ENCODE peak calls at places on chromosomes 12 and 14, in ten cellular contexts. B is mucosa of descending colon, G is GM06990, W is AG10803, U is epithelial cell of esophagus, A is cardiac muscle cell, P is heart left ventricle, L is lower leg skin, Z is cardiac fibroblast, F is psoas muscle. C is an unnamed sample.

GRCh38 chr12:47737936-47738335 is 12.6 kb upstream of the ENDOU start:
- DNase-seq in G (no peak), P (no peak), W (no peak), Z (no peak), F (no peak), L (no peak), U (no peak), B (no peak), A (no peak), C (no peak)

GRCh38 chr14:93207468-93208308 is 632 bp downstream of the UBR7 start:
- DNase-seq in P (peak), F (no peak), A (peak), B (no peak), Z (peak), L (no peak), U (peak), W (peak), G (no peak), C (no peak)

GRCh38 chr14:51660720-51661119 is 9.0 kb downstream of the FRMD6 start:
- DNase-seq in G (no peak), U (no peak), B (no peak), W (no peak), A (no peak), F (no peak), Z (no peak), P (no peak), L (no peak), C (no peak)

GRCh38 chr12:121964813-121965643 is 46.6 kb downstream of the CFAP251 start:
- DNase-seq in U (no peak), P (no peak), Z (peak), F (no peak), B (no peak), W (peak), G (no peak), L (no peak), A (peak), C (no peak)

GRCh38 chr14:24135834-24136683 is at the start of gene PSME1:
- DNase-seq in Z (peak), G (peak), U (peak), A (peak), F (peak), P (peak), B (peak), W (peak), L (peak), C (peak)

GRCh38 chr14:101290681-101291080 is 270.6 kb upstream of the DIO3 start:
- DNase-seq in F (no peak), U (no peak), G (no peak), B (no peak), A (no peak), P (no peak), L (no peak), Z (no peak), W (no peak), C (no peak)

GRCh38 chr12:66405395-66405794 is 103.1 kb downstream of the HELB start:
- DNase-seq in U (peak), P (no peak), F (no peak), L (no peak), G (no peak), W (peak), A (peak), B (no peak), Z (peak), C (no peak)

GRCh38 chr12:87323369-87323768 is 705.8 kb downstream of the C12orf50 start:
- DNase-seq in W (peak), U (peak), L (no peak), Z (peak), P (no peak), F (no peak), G (no peak), B (no peak), A (peak), C (no peak)

GRCh38 chr12:3380200-3381020 is 110.6 kb upstream of the PRMT8 start:
- DNase-seq in B (no peak), A (no peak), F (no peak), L (no peak), W (peak), G (no peak), Z (peak), P (peak), U (peak), C (no peak)

GRCh38 chr14:95689441-95689840 is 3.2 kb downstream of the TCL1B start:
- DNase-seq in W (no peak), Z (no peak), A (no peak), F (no peak), U (no peak), G (no peak), P (no peak), L (no peak), B (no peak), C (no peak)

GRCh38 chr12:68572650-68573049 is 38.0 kb upstream of the RAP1B start:
- DNase-seq in B (no peak), G (no peak), L (no peak), A (no peak), U (no peak), F (no peak), W (peak), Z (no peak), P (no peak), C (no peak)

GRCh38 chr12:108975024-108975593 is 45.8 kb downstream of the SVOP start:
- DNase-seq in F (no peak), A (peak), G (no peak), U (no peak), Z (peak), W (no peak), B (no peak), L (no peak), P (no peak), C (no peak)

GRCh38 chr14:61418749-61419148 is 97.4 kb downstream of the PRKCH start:
- DNase-seq in W (no peak), U (no peak), A (peak), P (peak), F (no peak), L (no peak), Z (no peak), G (no peak), B (no peak), C (no peak)

GRCh38 chr12:6626654-6627283 is 9.0 kb downstream of the LPAR5 start:
- DNase-seq in P (no peak), W (no peak), A (no peak), B (peak), F (no peak), G (no peak), L (no peak), U (no peak), Z (no peak), C (no peak)

GRCh38 chr14:74855021-74855420 is 20.9 kb downstream of the PROX2 start:
- DNase-seq in L (no peak), F (no peak), W (no peak), G (no peak), Z (no peak), P (no peak), A (no peak), U (no peak), B (no peak), C (no peak)

GRCh38 chr12:31317471-31318397 is 8.2 kb downstream of the SINHCAF start:
- DNase-seq in P (no peak), L (no peak), W (peak), B (no peak), F (no peak), G (no peak), Z (peak), U (no peak), A (peak), C (no peak)

GRCh38 chr14:24915958-24916595 is 133.9 kb downstream of the STXBP6 start:
- DNase-seq in B (no peak), A (no peak), P (no peak), G (no peak), L (no peak), Z (no peak), F (no peak), W (no peak), U (no peak), C (no peak)

GRCh38 chr12:125193798-125194562 is 128.7 kb downstream of the AACS start:
- DNase-seq in L (no peak), B (no peak), Z (peak), W (no peak), F (no peak), U (peak), A (no peak), P (no peak), G (no peak), C (no peak)
- TF ChIP-seq CTCF in L (no peak), B (no peak), Z (no peak), W (no peak), F (no peak), U (no peak), A (no peak), P (no peak), G (no peak), C (no peak)

GRCh38 chr14:89644641-89645040 is 227.6 kb upstream of the FOXN3 start:
- DNase-seq in P (no peak), U (no peak), W (no peak), Z (no peak), L (no peak), A (no peak), B (no peak), G (no peak), F (no peak), C (no peak)

GRCh38 chr14:89638888-89639287 is 221.9 kb upstream of the FOXN3 start:
- DNase-seq in F (no peak), B (no peak), W (no peak), P (no peak), G (no peak), Z (no peak), U (no peak), A (no peak), L (no peak), C (no peak)

GRCh38 chr14:89640141-89640540 is 223.1 kb upstream of the FOXN3 start:
- DNase-seq in U (no peak), L (no peak), B (no peak), W (no peak), A (peak), P (no peak), Z (no peak), F (no peak), G (no peak), C (no peak)

GRCh38 chr14:89639687-89640086 is 222.7 kb upstream of the FOXN3 start:
- DNase-seq in B (no peak), U (no peak), F (no peak), P (no peak), L (no peak), A (no peak), G (no peak), Z (no peak), W (no peak), C (no peak)

DNA sequence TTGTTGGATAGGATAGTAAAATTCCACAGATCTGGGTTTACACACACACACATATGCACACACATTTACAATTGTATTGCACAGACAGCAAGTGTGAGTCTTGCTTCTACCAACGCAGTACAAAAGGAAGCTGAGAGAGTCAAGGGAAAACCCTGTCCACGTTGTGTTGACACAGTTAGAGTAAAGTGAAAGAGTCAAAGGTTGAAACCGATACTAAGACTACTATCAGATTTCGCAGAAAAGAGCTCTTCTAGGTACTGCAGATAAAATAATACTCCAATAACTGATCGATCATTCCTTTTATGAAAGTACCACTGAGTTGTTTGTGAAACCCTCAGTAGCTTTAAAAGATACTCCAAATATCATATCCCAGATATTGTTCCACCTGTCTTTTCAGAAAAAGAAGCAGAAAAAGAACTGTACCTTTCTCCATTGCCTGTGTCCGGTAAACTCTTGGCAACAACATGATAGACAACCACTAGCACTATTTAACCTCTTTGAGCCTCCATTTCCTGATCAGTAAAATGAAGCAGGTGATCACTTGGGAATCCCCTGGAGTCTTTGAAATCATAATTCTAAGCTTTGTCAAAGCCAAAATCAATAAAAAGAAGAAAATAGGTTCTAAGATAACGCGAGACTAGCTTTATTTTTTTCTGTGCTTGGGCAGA is 224.6 kb upstream of the FOXN3 start:
- DNase-seq in B (no peak), U (no peak), Z (no peak), W (no peak), F (no peak), G (peak), A (no peak), P (no peak), L (no peak), C (no peak)
- H3K4me3 ChIP-seq in B (no peak), U (no peak), Z (no peak), W (no peak), F (no peak), G (peak), A (no peak), P (no peak), L (no peak), C (no peak)

GRCh38 chr12:114013601-114014345 is 47.6 kb upstream of the RBM19 start:
- DNase-seq in A (peak), W (peak), G (no peak), B (no peak), F (no peak), U (no peak), L (no peak), Z (peak), P (no peak), C (no peak)
- TF ChIP-seq CTCF in A (peak), W (peak), G (peak), B (no peak), F (no peak), U (no peak), L (no peak), Z (peak), P (no peak), C (no peak)

DNA sequence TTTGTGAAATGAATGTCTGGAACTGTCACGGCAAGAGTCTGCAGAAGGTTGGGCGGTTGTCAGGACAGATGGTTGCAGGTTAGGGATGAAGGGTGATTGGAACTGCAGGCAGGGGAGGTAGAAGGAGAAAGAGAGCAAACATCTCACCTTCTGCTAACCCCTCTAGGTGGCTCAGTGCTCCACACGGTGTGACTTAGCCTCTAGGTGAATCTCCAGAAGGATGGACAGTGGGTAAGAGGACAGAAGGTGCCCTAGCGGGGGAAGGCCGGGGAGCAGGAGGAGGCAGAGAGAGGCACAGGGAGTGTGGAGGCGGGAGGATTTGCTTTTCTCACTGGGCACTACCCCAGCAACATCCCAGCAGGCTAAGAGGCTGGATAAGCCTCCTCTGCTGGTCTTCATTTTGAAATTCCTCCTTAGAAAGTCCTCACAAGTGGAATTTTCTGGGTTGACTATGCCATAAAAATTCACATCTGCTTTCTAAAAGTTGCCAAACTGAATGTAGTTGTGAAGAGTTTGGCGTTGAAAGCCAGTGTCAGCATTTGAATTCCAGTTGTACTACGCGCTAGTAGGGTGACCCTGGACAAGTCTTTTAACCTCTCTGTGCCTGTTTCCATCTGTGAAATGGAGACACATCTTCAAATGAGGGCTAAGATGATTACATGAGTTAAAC is 10.7 kb upstream of the GPR68 start:
- DNase-seq in P (no peak), B (no peak), W (peak), F (no peak), G (no peak), U (no peak), A (no peak), L (no peak), Z (no peak), C (no peak)
- H3K4me3 ChIP-seq in P (no peak), B (no peak), W (no peak), F (no peak), G (no peak), U (no peak), A (no peak), L (no peak), Z (no peak), C (no peak)

DNA sequence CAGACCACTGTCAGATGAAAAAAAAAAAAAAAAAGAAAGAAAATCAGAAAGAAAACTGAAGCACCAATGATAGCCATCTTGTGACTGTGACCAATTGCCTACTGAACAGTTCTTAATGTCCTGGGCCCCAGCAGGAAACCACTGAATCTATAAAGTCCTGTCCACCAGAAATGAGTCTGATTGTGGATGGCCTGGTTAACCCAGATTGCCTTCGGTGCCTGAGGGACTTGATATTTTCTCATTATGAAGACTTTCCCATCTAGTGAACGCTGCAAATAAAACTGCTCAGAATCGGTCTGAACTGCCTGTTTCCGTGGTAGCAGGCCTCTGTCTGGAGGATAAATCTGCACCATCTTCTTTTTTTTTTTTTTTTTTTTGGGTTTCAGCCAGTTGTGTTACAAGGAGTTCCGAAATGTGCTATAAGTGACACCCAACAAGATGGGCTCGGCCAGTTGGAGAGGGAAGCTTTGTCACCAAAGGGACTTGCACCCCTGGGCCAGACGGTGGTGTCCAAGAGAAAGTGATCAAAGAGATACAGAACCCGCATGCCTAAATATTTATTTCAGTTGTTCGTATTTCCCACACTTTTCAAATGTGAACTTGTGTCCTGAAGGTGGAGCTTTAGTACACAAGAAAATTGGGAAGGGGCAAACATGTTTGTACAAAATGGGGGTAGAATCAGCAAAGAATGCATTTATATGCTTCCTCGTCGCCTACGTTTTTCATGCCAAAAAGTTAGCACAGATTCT is 3.0 kb upstream of the PLXNC1 start:
- DNase-seq in L (no peak), P (no peak), G (no peak), A (peak), Z (peak), F (no peak), W (peak), B (no peak), U (peak), C (no peak)
- TF ChIP-seq CTCF in L (no peak), P (peak), G (peak), A (peak), Z (peak), F (peak), W (peak), B (no peak), U (no peak), C (no peak)

GRCh38 chr14:55180006-55180405 is 11.4 kb downstream of the DLGAP5 start:
- DNase-seq in W (no peak), A (no peak), G (no peak), F (no peak), Z (peak), P (no peak), U (no peak), B (no peak), L (no peak), C (no peak)
- H3K4me3 ChIP-seq in W (no peak), A (no peak), G (no peak), F (no peak), Z (no peak), P (no peak), U (no peak), B (no peak), L (no peak), C (no peak)

GRCh38 chr12:62794218-62794583 is 140.7 kb downstream of the PPM1H start:
- DNase-seq in G (no peak), F (no peak), U (no peak), A (no peak), W (no peak), Z (no peak), P (no peak), L (no peak), B (no peak), C (no peak)
- TF ChIP-seq CTCF in G (no peak), F (no peak), U (no peak), A (no peak), W (no peak), Z (no peak), P (no peak), L (no peak), B (no peak), C (no peak)

DNA sequence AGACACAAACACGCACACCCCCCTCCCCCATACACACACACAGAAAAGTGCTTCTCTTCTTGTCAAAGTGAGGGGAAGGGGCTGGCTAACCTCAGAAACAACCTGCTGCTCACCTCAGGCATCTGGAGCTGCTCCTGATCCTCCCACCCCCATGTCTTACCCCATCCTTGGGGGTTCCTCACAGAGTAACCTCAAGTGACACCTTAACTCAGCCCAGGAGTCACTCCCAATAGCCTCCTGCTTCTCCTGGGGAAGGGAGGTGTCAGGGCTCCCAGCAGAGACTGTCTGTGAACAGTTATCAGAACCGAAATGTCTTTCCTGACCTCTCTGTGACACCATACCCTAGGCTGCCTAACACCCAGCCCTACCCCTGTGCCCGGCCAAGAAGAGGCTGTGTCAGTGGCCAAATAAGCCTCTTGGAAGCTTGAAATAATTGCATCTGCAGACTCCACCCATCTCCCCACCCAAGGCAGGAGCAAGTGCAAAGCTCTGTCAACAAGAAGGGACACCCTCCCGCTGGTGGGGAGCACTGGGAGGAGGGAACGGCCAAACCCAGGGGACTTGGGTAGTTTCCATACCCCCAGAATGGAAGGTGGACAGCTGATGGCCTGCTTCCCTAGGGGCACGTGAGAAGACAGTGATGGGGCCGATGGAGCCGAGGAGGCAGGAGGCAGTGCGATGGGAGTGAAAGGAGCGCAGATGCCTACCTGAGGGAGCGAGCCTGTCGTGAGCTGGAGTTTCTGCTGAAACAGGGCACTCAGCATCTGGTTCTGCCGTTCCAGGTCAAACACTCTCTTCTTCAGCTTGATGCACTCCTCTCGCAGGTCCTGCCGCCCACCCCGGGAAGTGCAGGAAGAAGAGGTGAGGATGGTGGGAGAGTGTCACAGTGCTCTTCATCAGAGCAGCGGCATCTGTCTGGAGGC is 26.8 kb downstream of the NCKAP5L start:
- DNase-seq in L (no peak), G (no peak), Z (no peak), F (no peak), U (no peak), P (no peak), A (no peak), W (no peak), B (no peak), C (no peak)
- H3K4me3 ChIP-seq in L (no peak), G (no peak), Z (no peak), F (peak), U (no peak), P (no peak), A (no peak), W (no peak), B (no peak), C (no peak)